ENCODE peak calls at places on chromosomes 1 and 21, in nine cellular contexts. U is AG10803, O is fibroblast of lung, G is hepatocyte, R is tibial nerve, I is endothelial cell, K is body of pancreas, W is nephron progenitor cell, J is heart right ventricle. T is an unnamed sample.

GRCh38 chr1:8985915-8986813 is 40.1 kb downstream of the SLC2A7 start:
- DNase-seq in U (peak; percentile 97), O (peak; percentile 97), G (peak; percentile 58), R (peak; percentile 40), I (no peak), K (peak; percentile 89), W (no peak), J (peak; percentile 80), T (peak; percentile 65)

GRCh38 chr1:59972216-59972924 is 45.8 kb upstream of the CYP2J2 start:
- DNase-seq in U (peak; percentile 79), O (peak; percentile 27), G (no peak), R (no peak), I (no peak), K (peak; percentile 18), W (no peak), J (no peak), T (no peak)

GRCh38 chr21:34885636-34886553 is 163.2 kb downstream of the RUNX1 start:
- DNase-seq in U (no peak), O (no peak), G (peak; percentile 72), R (no peak), I (no peak), K (peak; percentile 23), W (peak; percentile 47), J (no peak), T (peak; percentile 55)

GRCh38 chr1:164058192-164058591 is 500.8 kb upstream of the PBX1 start:
- DNase-seq in U (no peak), O (no peak), G (no peak), R (no peak), I (no peak), K (no peak), W (no peak), J (no peak), T (no peak)

GRCh38 chr1:153881764-153882163 is 41.0 kb downstream of the GATAD2B start:
- DNase-seq in U (peak; percentile 23), O (peak; percentile 50), G (peak; percentile 49), R (no peak), I (no peak), K (no peak), W (no peak), J (no peak), T (peak; percentile 14)

GRCh38 chr1:163168053-163168452 is 34.7 kb downstream of the RGS5 start:
- DNase-seq in U (peak; percentile 99), O (peak; percentile 99), G (peak; percentile 11), R (no peak), I (no peak), K (no peak), W (no peak), J (no peak), T (no peak)

GRCh38 chr1:178098262-178098661 is 4.4 kb downstream of the RASAL2 start:
- DNase-seq in U (no peak), O (peak; percentile 42), G (no peak), R (no peak), I (no peak), K (no peak), W (no peak), J (no peak), T (no peak)

GRCh38 chr1:89525169-89525855 is 683 bp downstream of the LRRC8B start:
- DNase-seq in U (no peak), O (peak; percentile 11), G (peak; percentile 58), R (peak; percentile 18), I (peak; percentile 30), K (no peak), W (peak; percentile 42), J (peak; percentile 30), T (peak; percentile 36)

GRCh38 chr1:230157409-230158390 is 90.7 kb downstream of the GALNT2 start:
- DNase-seq in U (no peak), O (no peak), G (peak; percentile 74), R (no peak), I (no peak), K (peak; percentile 8), W (no peak), J (no peak), T (no peak)

GRCh38 chr1:183070923-183071618 is 47.9 kb downstream of the LAMC1 start:
- DNase-seq in U (peak; percentile 98), O (peak; percentile 98), G (no peak), R (no peak), I (no peak), K (no peak), W (no peak), J (no peak), T (no peak)

GRCh38 chr1:230158422-230159291 is 91.6 kb downstream of the GALNT2 start:
- DNase-seq in U (no peak), O (no peak), G (peak; percentile 83), R (no peak), I (no peak), K (peak; percentile 58), W (no peak), J (no peak), T (no peak)

GRCh38 chr1:228830954-228831481 is 95.7 kb downstream of the RHOU start:
- DNase-seq in U (peak; percentile 41), O (peak; percentile 83), G (peak; percentile 69), R (no peak), I (no peak), K (peak; percentile 47), W (no peak), J (no peak), T (no peak)

GRCh38 chr21:44083631-44084291 is 23.4 kb upstream of the PWP2 start:
- DNase-seq in U (no peak), O (no peak), G (no peak), R (no peak), I (no peak), K (no peak), W (no peak), J (no peak), T (no peak)

GRCh38 chr1:178490967-178491366 is 5.8 kb downstream of the CLEC20A start:
- DNase-seq in U (no peak), O (no peak), G (no peak), R (no peak), I (no peak), K (no peak), W (no peak), J (no peak), T (no peak)

GRCh38 chr1:177873238-177873637 is 96.6 kb downstream of the SEC16B start:
- DNase-seq in U (peak; percentile 92), O (peak; percentile 95), G (peak; percentile 66), R (no peak), I (no peak), K (no peak), W (no peak), J (no peak), T (no peak)

GRCh38 chr21:45030637-45031218 is 43.7 kb upstream of the ADARB1 start:
- DNase-seq in U (peak; percentile 59), O (no peak), G (peak; percentile 7), R (peak; percentile 8), I (no peak), K (no peak), W (no peak), J (no peak), T (no peak)

DNA sequence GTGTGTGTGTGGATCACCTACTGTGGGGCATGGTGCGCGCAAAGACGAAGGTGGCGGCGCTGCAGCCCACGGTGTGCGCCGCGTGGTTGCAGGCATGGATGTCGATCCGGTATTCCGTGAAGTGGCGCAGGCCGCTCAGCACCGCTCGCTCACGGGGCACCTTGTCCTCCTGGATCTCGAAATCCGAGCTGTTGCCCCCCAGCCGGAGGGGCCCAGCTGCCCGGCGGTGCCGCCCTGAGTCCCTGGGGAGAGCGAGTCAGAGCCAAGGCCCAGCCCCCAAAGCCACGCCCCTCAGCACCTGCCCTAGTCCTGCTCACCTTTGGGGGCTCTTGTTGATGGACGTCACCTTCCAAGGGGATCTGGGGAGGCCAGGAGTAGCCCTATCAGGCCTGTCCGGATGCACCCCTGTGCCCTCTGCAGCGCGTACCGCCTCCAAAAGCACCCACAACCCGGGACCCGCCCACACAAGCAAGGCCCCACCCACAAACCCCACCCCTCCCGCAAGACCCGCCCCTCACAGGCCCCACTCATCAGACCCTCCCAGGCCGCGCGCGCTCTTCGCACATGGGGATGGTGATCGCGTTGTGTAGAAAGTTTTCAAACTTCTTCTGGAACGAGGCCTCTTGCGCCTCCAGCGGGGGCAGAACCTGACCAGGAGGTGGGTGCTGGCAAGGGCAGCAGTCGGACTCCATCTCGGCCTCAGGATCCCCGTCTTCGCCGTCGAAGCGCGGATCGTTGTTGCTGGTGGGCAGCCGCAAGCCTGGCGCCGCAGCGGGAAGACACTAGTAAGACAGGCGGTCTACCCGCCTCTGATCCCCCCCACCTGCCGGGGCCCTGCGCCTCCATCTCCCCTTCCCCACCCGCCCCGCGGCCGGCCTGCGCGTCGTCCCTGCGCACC is 13.6 kb downstream of the INSRR start:
- DNase-seq in U (no peak), O (no peak), G (no peak), R (no peak), I (no peak), K (no peak), W (peak; percentile 54), J (no peak), T (no peak)
- TF ChIP-seq CTCF in U (no peak), O (no peak), G (no peak), R (no peak), I (no peak), K (no peak), W (no peak), J (no peak), T (no peak)

DNA sequence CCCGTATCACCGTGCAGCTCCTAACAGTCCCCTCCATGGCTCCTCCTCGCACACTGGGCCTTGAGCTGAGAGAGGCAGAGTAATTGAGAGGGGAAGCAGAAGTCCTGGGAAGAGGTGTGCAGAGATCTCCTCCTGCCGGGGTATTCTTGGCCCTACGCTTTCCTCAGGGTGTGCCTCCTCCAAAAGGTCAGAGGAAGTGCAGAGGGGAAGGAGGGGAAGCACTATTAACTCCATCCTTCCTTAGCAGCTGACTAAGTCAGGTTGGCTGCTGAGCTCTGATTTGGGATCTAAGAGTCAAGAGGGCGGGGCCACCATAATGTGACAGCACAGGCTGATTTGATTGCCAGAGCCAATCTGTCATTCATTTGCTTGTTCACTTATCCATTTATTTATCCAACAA is 12.3 kb downstream of the ATP2B4 start:
- DNase-seq in U (no peak), O (no peak), G (no peak), R (no peak), I (no peak), K (no peak), W (no peak), J (no peak), T (no peak)
- TF ChIP-seq CTCF in U (no peak), O (no peak), G (no peak), R (no peak), I (no peak), K (no peak), W (no peak), J (peak; percentile 37), T (no peak)

GRCh38 chr1:103788377-103788776 is 38.7 kb downstream of the AMY1C start:
- DNase-seq in U (peak; percentile 1), O (peak; percentile 1), G (no peak), R (no peak), I (no peak), K (no peak), W (no peak), J (no peak), T (no peak)
- TF ChIP-seq CTCF in U (no peak), O (no peak), G (peak; percentile 52), R (no peak), I (peak; percentile 38), K (peak; percentile 44), W (peak; percentile 30), J (peak; percentile 43), T (no peak)

DNA sequence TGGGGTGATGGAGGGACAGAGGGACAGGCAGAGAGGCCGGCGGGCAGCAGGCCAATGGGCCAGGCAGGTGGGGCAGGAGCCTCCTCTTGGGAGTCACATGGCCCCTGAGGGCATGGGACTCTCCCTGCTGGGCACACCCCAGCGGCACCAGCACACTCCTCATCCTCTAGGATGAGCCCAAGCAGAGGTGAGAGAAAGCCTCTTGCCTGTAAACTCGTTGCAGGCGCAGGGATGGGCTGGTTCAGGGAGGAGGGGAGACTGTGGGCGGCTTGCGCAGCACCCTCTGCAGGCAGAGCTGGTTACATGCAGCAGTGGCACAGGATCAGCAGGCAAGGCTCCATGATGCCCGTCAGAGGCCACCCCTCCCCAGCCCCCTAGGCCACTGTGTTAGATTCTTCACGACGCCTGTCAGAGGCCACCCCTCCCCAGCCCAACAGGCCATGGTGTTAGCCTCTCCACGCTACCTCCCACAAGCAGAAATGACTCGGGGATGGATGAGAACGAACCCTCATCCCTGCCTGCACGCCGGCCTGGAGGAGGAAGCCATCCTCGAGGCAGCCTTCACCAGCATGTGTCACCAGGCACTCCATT is 209.7 kb upstream of the VAMP3 start:
- DNase-seq in U (no peak), O (no peak), G (no peak), R (no peak), I (peak; percentile 63), K (no peak), W (peak; percentile 61), J (no peak), T (no peak)
- TF ChIP-seq CTCF in U (peak; percentile 34), O (no peak), G (peak; percentile 21), R (no peak), I (peak; percentile 45), K (no peak), W (peak; percentile 53), J (peak; percentile 29), T (no peak)